ENCODE peak calls at places on chromosomes 12 and 14, in six cellular contexts. E is lung; W is adrenal gland; Z is CD8-positive, alpha-beta T cell; L is breast epithelium; O is pancreas. H is an unnamed sample.

GRCh38 chr12:2732290-2732689 is 62.5 kb upstream of the FKBP4 start:
- DNase-seq in E (no peak), W (no peak), Z (no peak), L (no peak), O (no peak), H (no peak)

GRCh38 chr12:33180921-33181320 is 258.7 kb downstream of the SYT10 start:
- DNase-seq in E (no peak), W (no peak), Z (no peak), L (no peak), O (no peak), H (no peak)

GRCh38 chr12:4194661-4195060 is 78.9 kb upstream of the CCND2 start:
- DNase-seq in E (no peak), W (no peak), Z (no peak), L (no peak), O (no peak), H (no peak)

GRCh38 chr12:32253154-32253795 is 146.1 kb upstream of the FGD4 start:
- DNase-seq in E (no peak), W (no peak), Z (no peak), L (no peak), O (no peak), H (no peak)

GRCh38 chr12:114562654-114563053 is 121.3 kb downstream of the TBX3 start:
- DNase-seq in E (no peak), W (no peak), Z (no peak), L (no peak), O (no peak), H (no peak)

GRCh38 chr12:95942532-95943230 is at the start of gene CCDC38:
- DNase-seq in E (peak), W (peak), Z (peak), L (peak), O (peak), H (peak)

GRCh38 chr14:103395245-103395644 is 10.0 kb downstream of the MARK3 start:
- DNase-seq in E (no peak), W (no peak), Z (no peak), L (no peak), O (no peak), H (no peak)

GRCh38 chr12:100675432-100675831 is 101.9 kb downstream of the GAS2L3 start:
- DNase-seq in E (no peak), W (peak), Z (no peak), L (no peak), O (no peak), H (no peak)

GRCh38 chr12:110647669-110648068 is 33.7 kb downstream of the TCTN1 start:
- DNase-seq in E (no peak), W (no peak), Z (no peak), L (no peak), O (no peak), H (no peak)

GRCh38 chr12:82973601-82974000 is 286.9 kb downstream of the TMTC2 start:
- DNase-seq in E (no peak), W (no peak), Z (no peak), L (no peak), O (no peak), H (no peak)

GRCh38 chr14:72792051-72792788 is 101.7 kb downstream of the DPF3 start:
- DNase-seq in E (no peak), W (peak), Z (no peak), L (no peak), O (no peak), H (peak)
- H3K27ac ChIP-seq in E (peak), W (peak), Z (no peak), L (no peak), O (no peak), H (peak)

GRCh38 chr12:29563636-29564035 is 66.2 kb upstream of the OVCH1 start:
- DNase-seq in E (no peak), W (peak), Z (no peak), L (no peak), O (no peak), H (no peak)
- H3K27ac ChIP-seq in E (no peak), W (peak), Z (no peak), L (peak), O (no peak), H (no peak)

GRCh38 chr12:116435984-116436383 is 123.2 kb upstream of the MAP1LC3B2 start:
- DNase-seq in E (no peak), W (no peak), Z (no peak), L (no peak), O (no peak), H (no peak)

GRCh38 chr12:116430911-116431565 is 128.1 kb upstream of the MAP1LC3B2 start:
- DNase-seq in E (no peak), W (no peak), Z (no peak), L (no peak), O (no peak), H (no peak)

GRCh38 chr12:116432321-116432750 is 126.8 kb upstream of the MAP1LC3B2 start:
- DNase-seq in E (peak), W (no peak), Z (no peak), L (no peak), O (no peak), H (no peak)

GRCh38 chr12:116434155-116435065 is 124.8 kb upstream of the MAP1LC3B2 start:
- DNase-seq in E (peak), W (peak), Z (no peak), L (peak), O (peak), H (no peak)

DNA sequence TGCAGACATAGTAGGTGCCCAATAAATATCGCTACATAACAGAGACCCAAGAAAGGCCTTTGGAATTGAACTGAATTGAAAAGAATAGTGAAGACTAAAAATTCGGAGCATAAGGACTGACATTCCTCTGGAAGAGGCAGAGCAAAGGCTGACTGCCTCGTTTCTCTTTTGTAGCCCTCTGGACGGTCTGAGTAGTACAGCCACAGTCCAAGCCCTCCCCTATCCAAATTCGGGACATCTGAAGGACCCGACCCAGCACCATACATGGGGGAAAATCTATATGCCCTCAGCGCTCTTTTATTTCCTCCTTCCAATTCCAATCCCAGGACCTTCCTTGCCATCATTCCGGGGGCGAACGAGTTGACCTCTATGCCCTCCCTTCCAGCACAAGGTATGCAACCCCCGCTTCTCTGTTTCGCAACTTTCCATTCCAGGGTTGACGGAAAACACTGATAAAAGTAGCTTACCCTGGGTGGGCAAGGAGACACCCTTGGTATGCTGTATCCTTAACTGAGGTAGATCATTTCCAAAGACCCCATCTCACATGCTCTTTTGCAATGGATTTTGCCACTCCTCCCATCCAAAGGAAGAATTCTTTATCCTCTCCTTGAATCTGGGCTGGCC is 127.4 kb upstream of the MAP1LC3B2 start:
- DNase-seq in E (no peak), W (no peak), Z (no peak), L (no peak), O (no peak), H (no peak)
- H3K27ac ChIP-seq in E (no peak), W (no peak), Z (no peak), L (peak), O (no peak), H (no peak)

DNA sequence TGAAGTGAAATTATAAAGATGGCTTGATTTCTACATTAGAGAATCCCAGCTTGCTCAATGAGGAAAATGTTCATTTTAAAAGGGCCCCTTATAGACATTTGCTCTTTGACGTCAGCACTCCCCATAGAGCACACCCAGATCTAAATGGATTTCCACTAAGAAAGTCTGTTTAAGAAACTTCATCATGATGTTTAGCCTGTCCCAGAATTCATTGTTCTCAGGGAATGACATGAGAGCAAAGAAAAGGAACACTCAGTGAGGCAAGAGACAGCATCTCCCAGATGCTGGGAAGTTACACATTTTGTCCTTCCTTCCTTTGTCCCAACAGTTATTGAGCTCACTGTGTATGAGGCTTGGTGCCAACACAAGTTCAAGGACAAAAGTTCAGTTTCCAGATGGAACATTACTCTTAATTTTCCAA is 4.9 kb downstream of the PHLDA1 start:
- DNase-seq in E (no peak), W (no peak), Z (no peak), L (no peak), O (no peak), H (no peak)
- H3K27ac ChIP-seq in E (peak), W (peak), Z (no peak), L (no peak), O (no peak), H (no peak)

DNA sequence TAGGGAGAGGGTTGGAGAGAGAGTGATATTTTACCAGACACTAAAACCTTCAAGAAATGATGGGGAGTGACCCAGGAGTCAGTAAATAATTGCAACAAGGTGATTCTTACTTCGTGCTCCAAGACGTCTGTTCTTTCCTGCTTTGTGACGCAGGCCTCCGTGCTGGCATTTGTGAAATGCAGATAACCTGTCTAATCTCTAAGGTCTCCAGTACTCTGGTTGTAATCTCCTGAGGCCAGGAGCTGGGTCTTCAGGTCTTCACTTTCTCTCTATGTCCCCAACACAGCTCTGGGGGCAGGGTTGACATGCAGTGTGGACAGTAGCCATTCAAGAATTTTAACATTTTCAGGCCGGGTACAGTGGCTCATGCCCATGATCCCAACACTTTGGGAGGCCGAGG is 53.1 kb downstream of the CD9 start:
- DNase-seq in E (no peak), W (no peak), Z (no peak), L (no peak), O (no peak), H (no peak)
- H3K27ac ChIP-seq in E (no peak), W (no peak), Z (no peak), L (no peak), O (no peak), H (no peak)